ENCODE peak calls at places on chromosomes 2 and 18, in seven cellular contexts. P, R, J, A, G, O and Y are unnamed samples.
A peak's percentile ranks its signal among the peaks of the same experiment; 100 is the strongest.

GRCh38 chr2:24704682-24705081 is 88.5 kb downstream of the PTRHD1 start:
- DNase-seq in P (no peak), R (no peak), J (no peak), A (no peak), G (no peak), O (no peak), Y (no peak)

GRCh38 chr2:12661472-12661871 is 55.3 kb upstream of the TRIB2 start:
- DNase-seq in P (no peak), R (peak; percentile 56), J (no peak), A (no peak), G (no peak), O (no peak), Y (no peak)

GRCh38 chr2:237309011-237309410 is 105.0 kb downstream of the COL6A3 start:
- DNase-seq in P (no peak), R (peak; percentile 37), J (no peak), A (no peak), G (no peak), O (peak; percentile 44), Y (peak; percentile 71)

GRCh38 chr2:204982303-204982702 is 437.0 kb downstream of the PARD3B start:
- DNase-seq in P (no peak), R (peak; percentile 21), J (no peak), A (no peak), G (no peak), O (no peak), Y (peak; percentile 18)

GRCh38 chr2:143615617-143616016 is 486.4 kb downstream of the ARHGAP15 start:
- DNase-seq in P (no peak), R (no peak), J (no peak), A (no peak), G (no peak), O (no peak), Y (no peak)

GRCh38 chr2:64652231-64653173 is 1.2 kb downstream of the SERTAD2 start:
- DNase-seq in P (peak; percentile 31), R (peak; percentile 87), J (no peak), A (peak; percentile 25), G (no peak), O (peak; percentile 62), Y (peak; percentile 71)

GRCh38 chr2:69385443-69386151 is 1.4 kb downstream of the GFPT1 start:
- DNase-seq in P (no peak), R (peak; percentile 69), J (no peak), A (no peak), G (no peak), O (no peak), Y (no peak)

GRCh38 chr18:58106674-58107058 is 62.6 kb downstream of the NEDD4L start:
- DNase-seq in P (no peak), R (no peak), J (no peak), A (no peak), G (no peak), O (no peak), Y (no peak)

GRCh38 chr2:61758991-61759390 is 94.9 kb downstream of the FAM161A start:
- DNase-seq in P (no peak), R (peak; percentile 96), J (no peak), A (no peak), G (no peak), O (no peak), Y (no peak)

GRCh38 chr2:207515671-207516070 is 14.1 kb upstream of the CREB1 start:
- DNase-seq in P (no peak), R (no peak), J (no peak), A (no peak), G (no peak), O (no peak), Y (no peak)

GRCh38 chr18:35605686-35606417 is 24.3 kb downstream of the GALNT1 start:
- DNase-seq in P (no peak), R (no peak), J (no peak), A (no peak), G (no peak), O (no peak), Y (no peak)

GRCh38 chr2:212154392-212154791 is 384.2 kb downstream of the ERBB4 start:
- DNase-seq in P (no peak), R (no peak), J (no peak), A (no peak), G (no peak), O (no peak), Y (no peak)

GRCh38 chr2:190110131-190110530 is 47.6 kb upstream of the MSTN start:
- DNase-seq in P (no peak), R (peak; percentile 57), J (no peak), A (no peak), G (no peak), O (no peak), Y (no peak)